ENCODE peak calls at places on chromosomes 1 and 21, in seven cellular contexts. Y is AG09309, E is ovary, I is mammary epithelial cell, G is fibroblast of lung, M is heart right ventricle, W is lower lobe of right lung. Q is an unnamed sample.

GRCh38 chr1:180899262-180899661 is 13.4 kb upstream of the KIAA1614 start:
- DNase-seq in M (peak), G (no peak), W (no peak), E (no peak), Y (no peak), I (no peak), Q (no peak)

GRCh38 chr1:179821524-179821923 is 56.1 kb downstream of the TOR1AIP2 start:
- DNase-seq in W (no peak), E (no peak), Y (no peak), I (no peak), M (no peak), G (no peak), Q (no peak)

GRCh38 chr1:162882248-162882666 is 21.3 kb upstream of the CCDC190 start:
- DNase-seq in G (no peak), W (no peak), E (no peak), Y (no peak), M (no peak), I (no peak), Q (peak)

GRCh38 chr1:86233406-86233805 is 76.8 kb upstream of the COL24A1 start:
- DNase-seq in E (no peak), I (no peak), Y (no peak), G (no peak), W (no peak), M (no peak), Q (no peak)

GRCh38 chr1:163974120-163974519 is 584.9 kb upstream of the PBX1 start:
- DNase-seq in W (no peak), Y (no peak), I (no peak), G (no peak), M (no peak), E (no peak), Q (peak)

GRCh38 chr1:209937996-209938959 is at the start of gene SYT14:
- DNase-seq in Y (no peak), E (no peak), M (no peak), I (peak), W (no peak), G (peak), Q (no peak)

GRCh38 chr1:203295796-203296195 is 9.5 kb upstream of the BTG2 start:
- DNase-seq in E (peak), W (no peak), M (no peak), G (no peak), Y (no peak), I (no peak), Q (no peak)

GRCh38 chr1:39141925-39142324 is 62.6 kb upstream of the MACF1 start:
- DNase-seq in W (no peak), G (peak), Y (no peak), M (no peak), I (no peak), E (no peak), Q (no peak)

GRCh38 chr1:147083919-147084272 is 88.4 kb downstream of the PRKAB2 start:
- DNase-seq in E (no peak), G (no peak), M (no peak), I (no peak), Y (no peak), W (no peak), Q (no peak)

GRCh38 chr1:26306290-26307221 is at the start of gene UBXN11:
- DNase-seq in Y (peak), M (peak), G (peak), W (peak), I (peak), E (peak), Q (peak)

GRCh38 chr1:26305667-26306289 is 658 bp downstream of the UBXN11 start:
- DNase-seq in M (no peak), E (no peak), Y (no peak), I (no peak), W (no peak), G (no peak), Q (no peak)

GRCh38 chr1:26302733-26303405 is 3.6 kb downstream of the UBXN11 start:
- DNase-seq in I (peak), G (peak), M (no peak), W (no peak), E (no peak), Y (no peak), Q (peak)

DNA sequence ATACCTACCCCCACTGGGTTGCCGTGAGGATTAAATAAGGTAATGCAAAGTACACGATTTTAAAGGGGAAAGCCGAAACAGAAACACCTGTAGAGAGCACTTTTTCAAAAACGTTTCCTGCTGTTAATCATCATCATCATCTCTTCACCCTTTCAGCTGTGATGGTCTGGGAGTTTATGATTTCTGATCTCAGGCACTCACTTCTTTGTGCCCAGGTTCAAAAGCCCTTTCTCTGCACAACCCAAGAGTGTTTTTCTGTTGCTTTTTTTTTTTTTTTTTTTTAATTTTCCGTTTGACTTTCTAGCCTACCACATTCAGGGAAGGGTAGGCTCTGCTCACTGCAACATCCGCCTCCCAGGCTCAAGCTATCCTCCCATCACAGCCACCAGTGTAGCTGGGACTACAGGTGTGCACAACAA is 936 bp upstream of the UBXN11 start:
- DNase-seq in Y (no peak), G (no peak), E (no peak), I (no peak), W (no peak), M (no peak), Q (no peak)
- H3K4me3 ChIP-seq in Y (no peak), G (no peak), E (no peak), I (no peak), W (no peak), M (no peak), Q (no peak)

GRCh38 chr21:26961704-26962103 is 5.2 kb downstream of the ADAMTS5 start:
- DNase-seq in E (peak), M (no peak), I (no peak), Y (no peak), W (no peak), G (no peak), Q (peak)
- TF ChIP-seq CTCF in E (no peak), M (no peak), I (peak), Y (no peak), W (peak), G (peak), Q (peak)

DNA sequence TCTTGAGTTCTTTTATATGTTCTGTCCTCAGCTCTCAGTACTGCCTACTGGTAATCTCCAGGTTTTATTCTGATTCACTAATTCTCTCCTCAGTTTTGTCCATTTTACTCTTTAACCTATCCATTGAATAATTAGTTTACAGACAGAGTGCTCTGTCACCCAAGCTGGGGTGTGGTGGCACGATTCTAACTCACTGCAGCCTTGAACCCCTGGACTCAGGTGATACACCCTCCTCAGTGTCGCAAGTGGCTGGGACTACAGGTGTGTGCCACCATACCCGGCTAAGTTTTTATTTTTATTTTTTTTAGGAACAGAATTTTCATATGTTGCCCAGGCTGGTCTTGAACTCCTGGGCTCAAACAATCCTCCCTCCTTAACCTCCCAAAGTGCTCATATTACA is 14.0 kb downstream of the RAB4A start:
- DNase-seq in Y (no peak), E (no peak), M (no peak), W (no peak), G (no peak), I (no peak), Q (no peak)
- H3K4me3 ChIP-seq in Y (no peak), E (no peak), M (no peak), W (no peak), G (no peak), I (no peak), Q (no peak)

DNA sequence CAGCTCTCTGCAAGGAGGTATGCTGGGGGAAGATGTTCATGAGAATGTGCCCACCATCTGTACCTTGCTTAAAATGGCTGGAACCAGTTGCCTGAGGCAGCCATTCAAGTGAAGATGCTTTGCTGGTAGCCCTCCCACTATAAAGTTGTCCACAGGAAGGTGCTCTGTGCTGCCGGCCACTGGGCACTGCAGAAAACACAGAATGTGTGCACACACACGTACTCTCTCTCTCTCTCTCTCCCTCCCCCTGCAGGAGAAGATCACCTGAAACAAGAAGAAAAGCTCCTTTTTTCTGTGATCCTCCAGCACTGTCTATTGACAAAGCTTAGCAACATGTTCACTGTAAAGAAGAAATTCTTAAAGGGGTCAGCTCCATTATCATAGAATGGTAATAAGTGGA is 134.8 kb downstream of the PIGK start:
- DNase-seq in E (no peak), Y (no peak), M (no peak), I (no peak), W (no peak), G (no peak), Q (no peak)
- TF ChIP-seq CTCF in E (no peak), Y (no peak), M (no peak), I (no peak), W (no peak), G (no peak), Q (no peak)

GRCh38 chr1:204465469-204466415 is 28.9 kb downstream of the PIK3C2B start:
- DNase-seq in E (no peak), G (no peak), M (peak), W (no peak), Y (no peak), I (no peak), Q (no peak)

GRCh38 chr1:204468766-204469302 is 25.8 kb downstream of the PIK3C2B start:
- DNase-seq in M (no peak), G (no peak), W (no peak), Y (no peak), I (no peak), E (no peak), Q (no peak)

GRCh38 chr1:204468206-204468605 is 26.4 kb downstream of the PIK3C2B start:
- DNase-seq in M (no peak), W (no peak), I (no peak), Y (no peak), E (no peak), G (no peak), Q (no peak)

GRCh38 chr1:204464701-204465100 is 29.9 kb downstream of the PIK3C2B start:
- DNase-seq in G (no peak), M (no peak), W (no peak), Y (no peak), E (no peak), I (no peak), Q (no peak)

DNA sequence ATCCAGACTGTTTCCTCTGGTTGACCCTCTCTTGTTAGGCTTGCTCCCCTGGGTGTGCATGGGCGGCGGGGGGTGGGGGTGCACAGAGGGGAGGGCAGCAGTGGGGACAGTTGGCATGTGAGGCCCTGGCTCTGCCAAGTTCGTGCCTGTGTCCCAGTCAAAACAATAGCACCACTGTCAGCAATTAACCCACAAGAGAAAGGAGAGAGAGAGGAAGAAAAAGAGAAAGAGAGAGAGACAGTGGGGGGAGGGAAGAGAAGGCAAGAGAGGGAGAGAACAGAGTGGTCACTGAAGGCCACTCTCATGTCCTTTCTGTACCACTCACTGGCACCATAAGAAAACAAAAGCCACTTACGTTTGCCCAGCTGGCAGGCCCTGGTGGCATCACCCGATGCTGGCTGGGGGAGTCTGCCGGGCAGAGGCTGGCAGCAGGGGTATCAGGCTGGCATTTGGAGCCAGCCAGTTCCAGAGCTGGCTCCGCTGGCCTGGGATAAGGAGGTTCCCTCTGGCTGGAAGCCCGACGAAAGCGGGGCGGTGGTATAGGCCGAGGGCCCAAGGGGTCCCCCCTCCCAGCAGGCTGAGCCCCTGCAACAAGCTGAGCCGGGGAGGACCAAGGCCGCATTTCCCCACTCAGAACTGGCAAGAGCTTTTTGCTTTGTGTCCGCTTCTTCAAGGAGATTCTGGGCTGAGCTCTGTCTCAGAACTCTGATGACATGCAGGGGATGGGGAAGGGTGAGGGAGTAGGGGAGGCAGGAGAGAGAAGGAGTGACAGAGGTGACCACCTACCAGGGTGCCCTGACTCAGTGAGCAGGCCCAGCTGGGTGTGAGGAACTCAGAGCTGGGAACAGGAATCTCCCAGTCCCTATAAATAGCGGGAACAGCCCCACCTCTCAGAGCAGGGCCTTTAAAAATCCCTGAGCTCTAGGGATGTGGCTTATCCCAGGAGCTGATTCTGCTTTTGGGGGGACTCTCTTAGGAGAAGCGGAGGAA is 27.9 kb downstream of the PIK3C2B start:
- DNase-seq in Y (no peak), I (no peak), W (no peak), E (no peak), G (no peak), M (peak), Q (no peak)
- H3K4me3 ChIP-seq in Y (no peak), I (no peak), W (no peak), E (no peak), G (no peak), M (no peak), Q (no peak)

GRCh38 chr1:169804941-169805340 is 10.2 kb upstream of the METTL18 start:
- DNase-seq in E (no peak), G (no peak), W (no peak), Y (no peak), I (no peak), M (no peak), Q (no peak)

GRCh38 chr1:169812131-169812530 is 17.4 kb upstream of the METTL18 start:
- DNase-seq in W (no peak), E (no peak), G (no peak), M (no peak), I (no peak), Y (no peak), Q (no peak)

GRCh38 chr1:169814265-169814664 is 19.6 kb upstream of the METTL18 start:
- DNase-seq in Y (no peak), W (no peak), E (no peak), M (no peak), I (no peak), G (no peak), Q (no peak)

DNA sequence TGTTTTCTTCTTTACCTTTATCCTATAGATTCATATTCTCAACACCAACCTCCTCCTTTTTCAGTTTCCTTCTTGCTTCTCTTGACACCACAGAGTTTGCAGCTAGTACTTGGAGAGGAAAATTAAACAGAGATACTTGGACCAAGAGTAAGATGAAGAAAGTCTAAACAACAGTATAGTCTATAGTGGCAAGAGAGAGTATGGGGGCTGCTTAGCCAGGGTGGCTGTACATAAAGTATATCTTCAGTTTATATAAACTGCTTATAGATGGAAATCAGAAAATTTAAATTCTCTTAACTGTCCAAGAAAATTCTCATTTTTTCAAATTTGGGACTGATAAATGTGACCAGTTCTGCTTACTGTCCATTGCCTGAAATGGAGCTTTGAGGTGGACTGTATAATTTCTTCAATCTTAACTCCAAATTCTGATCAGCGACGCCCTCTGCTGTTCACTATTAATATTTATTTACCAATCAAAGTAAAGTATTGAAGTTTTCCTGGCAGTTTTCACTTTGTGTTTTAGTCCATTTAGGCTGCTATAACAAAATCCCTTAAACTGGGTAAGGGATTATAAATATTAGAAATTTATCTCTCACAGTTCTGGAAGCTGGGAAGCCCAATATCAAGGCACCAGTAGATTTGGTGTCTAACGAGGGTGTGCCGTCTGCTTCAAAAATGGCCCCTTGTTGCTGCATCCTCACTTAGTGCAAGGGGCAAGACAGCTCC is 14.8 kb upstream of the METTL18 start:
- DNase-seq in I (peak), W (no peak), E (no peak), M (peak), G (peak), Y (peak), Q (peak)
- TF ChIP-seq CTCF in I (peak), W (peak), E (peak), M (peak), G (peak), Y (peak), Q (peak)

Q was measured in fibroblast of mammary gland.